ENCODE peak calls at places on chromosomes 11 and 22, in five cellular contexts. S is IMR-90, Y is OCI-LY7, O is ovary, T is mesendoderm. Z is an unnamed sample. For H3K4me1, the result is how much of the 10 kb centered on the place peaks cover.

GRCh38 chr11:33692013-33692504 is 8.6 kb downstream of the C11orf91 start:
- DNase-seq in S (peak), Y (no peak), O (peak), T (peak), Z (no peak)

GRCh38 chr22:45934659-45935341 is 42.2 kb downstream of the WNT7B start:
- DNase-seq in S (peak), Y (no peak), O (peak), T (no peak), Z (no peak)

GRCh38 chr11:69906453-69906907 is 87.3 kb upstream of the FGF3 start:
- DNase-seq in S (peak), Y (no peak), O (no peak), T (no peak), Z (no peak)

GRCh38 chr22:44309137-44309536 is 3.6 kb downstream of the SHISAL1 start:
- DNase-seq in S (peak), Y (no peak), O (peak), T (no peak), Z (no peak)

GRCh38 chr11:76179147-76179546 is 27.2 kb downstream of the WNT11 start:
- DNase-seq in S (no peak), Y (no peak), O (no peak), T (no peak), Z (no peak)

GRCh38 chr11:8719260-8720190 is 36.9 kb downstream of the RPL27A start:
- DNase-seq in S (peak), Y (no peak), O (no peak), T (peak), Z (no peak)

GRCh38 chr11:96567193-96567592 is 177.4 kb downstream of the JRKL start:
- DNase-seq in S (no peak), Y (no peak), O (no peak), T (peak), Z (no peak)

GRCh38 chr11:8532475-8532874 is 61.6 kb downstream of the STK33 start:
- DNase-seq in S (no peak), Y (no peak), O (no peak), T (no peak), Z (no peak)

GRCh38 chr22:35638408-35638807 is 9.8 kb upstream of the APOL6 start:
- DNase-seq in S (peak), Y (no peak), O (peak), T (no peak), Z (no peak)

GRCh38 chr22:36934940-36935610 is 21.6 kb downstream of the CSF2RB start:
- DNase-seq in S (no peak), Y (no peak), O (no peak), T (no peak), Z (no peak)

GRCh38 chr11:6404341-6405038 is 14.2 kb downstream of the SMPD1 start:
- DNase-seq in S (peak), Y (no peak), O (no peak), T (no peak), Z (peak)

GRCh38 chr11:4713241-4713640 is 8.7 kb downstream of the MMP26 start:
- DNase-seq in S (peak), Y (no peak), O (no peak), T (no peak), Z (no peak)

GRCh38 chr11:62705401-62705800 is 1.8 kb downstream of the BSCL2 start:
- DNase-seq in S (no peak), Y (no peak), O (peak), T (peak), Z (no peak)

GRCh38 chr22:23970816-23971482 is 3.3 kb downstream of the DDT start:
- DNase-seq in S (no peak), Y (no peak), O (no peak), T (no peak), Z (no peak)

GRCh38 chr11:120318906-120319305 is 6.2 kb upstream of the TLCD5 start:
- DNase-seq in S (no peak), Y (no peak), O (no peak), T (no peak), Z (no peak)

GRCh38 chr11:34182921-34183685 is 77.7 kb downstream of the NAT10 start:
- DNase-seq in S (no peak), Y (no peak), O (no peak), T (no peak), Z (no peak)

GRCh38 chr11:19673924-19674390 is 38.7 kb upstream of the NAV2 start:
- DNase-seq in S (no peak), Y (no peak), O (peak), T (peak), Z (no peak)

GRCh38 chr22:44645083-44645482 is 56.9 kb upstream of the PRR5 start:
- DNase-seq in S (no peak), Y (no peak), O (no peak), T (no peak), Z (no peak)

GRCh38 chr11:8785998-8786397 is 103.4 kb downstream of the RPL27A start:
- DNase-seq in S (no peak), Y (no peak), O (no peak), T (no peak), Z (no peak)

DNA sequence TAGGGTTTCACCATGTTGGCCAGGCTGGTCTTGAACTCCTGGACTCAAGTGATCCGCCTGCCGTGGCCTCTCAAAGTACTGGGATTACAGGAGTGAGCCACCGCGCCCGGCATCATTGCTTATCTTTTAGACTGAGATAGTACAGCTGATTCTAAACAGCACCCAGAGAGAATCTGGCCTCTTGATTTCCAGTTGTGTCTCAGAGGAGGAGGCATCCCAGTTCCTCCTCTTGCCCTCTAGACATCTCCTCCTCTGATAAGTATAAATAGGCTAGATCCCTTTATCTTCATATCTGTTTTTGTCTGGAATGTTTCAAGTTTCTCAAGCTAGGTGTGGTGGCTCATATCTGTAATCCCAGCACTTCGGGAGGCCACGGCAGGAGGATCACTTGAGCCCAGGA is 7.0 kb downstream of the MARK2 start:
- DNase-seq in S (no peak), Y (no peak), O (no peak), T (no peak), Z (no peak)
- H3K4me1 ChIP-seq in S (under half), Y (under half), O (under half), T (under half), Z (half or more)

GRCh38 chr22:38303974-38304373 is 13.3 kb downstream of the CSNK1E start:
- DNase-seq in S (no peak), Y (no peak), O (no peak), T (no peak), Z (no peak)
- H3K4me1 ChIP-seq in S (under half), Y (under half), O (under half), T (under half), Z (under half)

DNA sequence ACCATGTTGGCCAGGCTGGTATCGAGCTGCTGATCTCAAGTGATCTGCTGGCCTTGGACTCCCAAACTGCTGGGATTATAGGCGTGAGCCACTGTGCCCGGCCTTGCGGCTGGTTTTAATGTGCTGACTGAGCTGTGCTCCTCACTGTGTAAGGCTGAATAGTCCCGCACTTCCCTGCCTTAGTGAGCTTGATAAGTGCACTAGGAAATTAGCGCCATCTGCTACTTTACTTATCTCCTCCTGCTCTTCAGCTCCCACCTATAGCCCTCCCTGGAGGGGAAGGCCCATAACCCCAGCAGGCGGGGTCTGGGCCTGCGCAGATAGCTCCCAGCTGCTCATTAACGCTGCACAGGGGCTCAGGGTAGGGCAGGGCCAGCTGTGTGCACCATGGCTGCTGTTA is 49.4 kb downstream of the CLMP start:
- DNase-seq in S (no peak), Y (no peak), O (peak), T (peak), Z (no peak)
- H3K4me1 ChIP-seq in S (under half), Y (under half), O (under half), T (under half), Z (under half)

DNA sequence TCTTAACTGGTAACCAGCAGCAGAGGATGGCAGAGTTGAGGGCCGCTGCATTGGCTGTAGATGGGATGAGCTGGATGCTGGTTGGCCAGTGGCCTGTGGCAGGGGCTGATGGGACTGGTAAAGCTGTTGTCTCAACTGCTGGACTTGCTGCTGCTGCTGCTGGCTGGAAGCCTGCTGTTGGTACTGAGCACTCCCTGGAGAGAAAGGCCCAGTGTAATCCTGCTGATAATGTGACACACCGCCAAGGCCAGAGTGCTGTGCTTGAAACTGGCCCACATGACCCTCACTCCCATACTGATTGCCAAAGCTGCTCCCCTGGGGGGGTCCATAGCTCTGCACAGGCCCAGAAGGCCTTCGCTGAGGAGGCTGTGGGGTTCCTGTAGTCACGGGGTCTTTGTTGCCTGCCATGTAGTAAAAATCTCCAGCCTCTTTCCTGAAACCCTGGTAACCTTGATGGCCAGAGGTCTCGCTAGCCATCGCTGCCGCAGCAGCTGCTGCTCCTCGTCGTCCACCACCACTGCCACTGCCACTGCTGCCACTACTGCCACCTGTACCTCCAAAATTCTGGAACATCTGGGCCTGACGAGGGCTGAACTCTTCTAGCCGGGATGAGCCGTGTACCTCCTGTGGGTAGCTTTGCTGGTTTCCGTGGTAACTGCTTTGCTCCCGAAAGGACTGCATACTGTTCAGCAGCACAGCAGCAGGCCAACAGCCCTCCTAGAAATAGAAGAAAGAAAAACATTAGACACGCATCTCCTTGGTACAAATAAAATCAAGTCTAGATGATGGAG is 55.6 kb downstream of the TCF20 start:
- DNase-seq in S (no peak), Y (no peak), O (no peak), T (peak), Z (no peak)
- H3K4me1 ChIP-seq in S (under half), Y (under half), O (under half), T (under half), Z (under half)

GRCh38 chr11:114121138-114121537 is 61.6 kb downstream of the ZBTB16 start:
- DNase-seq in S (no peak), Y (no peak), O (no peak), T (no peak), Z (no peak)

GRCh38 chr11:114120606-114121005 is 61.1 kb downstream of the ZBTB16 start:
- DNase-seq in S (no peak), Y (no peak), O (no peak), T (no peak), Z (no peak)

GRCh38 chr11:114115406-114116054 is 56.0 kb downstream of the ZBTB16 start:
- DNase-seq in S (no peak), Y (no peak), O (peak), T (peak), Z (no peak)

GRCh38 chr11:114116357-114116756 is 56.8 kb downstream of the ZBTB16 start:
- DNase-seq in S (no peak), Y (no peak), O (no peak), T (no peak), Z (no peak)

GRCh38 chr11:114116800-114117199 is 57.3 kb downstream of the ZBTB16 start:
- DNase-seq in S (no peak), Y (no peak), O (no peak), T (no peak), Z (no peak)
- H3K4me1 ChIP-seq in S (under half), Y (under half), O (under half), T (under half), Z (under half)

DNA sequence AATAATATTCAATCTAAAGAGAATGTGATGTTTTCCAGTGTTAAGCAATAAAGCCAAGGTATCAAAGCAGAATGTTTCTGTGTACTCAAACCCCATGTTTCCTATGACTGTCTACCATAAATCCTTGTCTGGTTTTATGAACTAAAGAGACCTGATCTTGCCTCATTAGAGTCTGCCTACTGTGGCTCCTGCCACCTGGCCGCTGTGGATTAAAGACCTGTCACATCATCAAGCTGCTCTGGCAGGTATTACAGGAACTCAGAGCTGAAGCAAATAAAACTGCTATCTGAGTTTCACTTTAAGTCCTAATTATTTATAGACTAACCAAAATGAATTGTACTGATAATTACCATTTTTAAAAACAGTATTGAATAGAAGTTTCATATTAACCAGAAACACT is 207.8 kb upstream of the CCDC90B start:
- DNase-seq in S (no peak), Y (no peak), O (no peak), T (no peak), Z (no peak)
- H3K4me1 ChIP-seq in S (under half), Y (under half), O (under half), T (under half), Z (under half)

GRCh38 chr11:101446726-101447125 is 137.1 kb downstream of the TRPC6 start:
- DNase-seq in S (peak), Y (no peak), O (no peak), T (no peak), Z (no peak)
- H3K4me1 ChIP-seq in S (under half), Y (under half), O (under half), T (under half), Z (under half)

GRCh38 chr11:47991894-47992293 is 11.5 kb downstream of the PTPRJ start:
- DNase-seq in S (no peak), Y (no peak), O (no peak), T (no peak), Z (no peak)
- H3K4me1 ChIP-seq in S (under half), Y (half or more), O (under half), T (under half), Z (under half)

Z was measured in CD8-positive, alpha-beta memory T cell.